ENCODE peak calls at places on chromosomes 7 and 10, in eight cellular contexts. One of them, this sample, is unnamed. For H3K4me1, the result is how much of the 10 kb centered on the place peaks cover.

GRCh38 chr7:74511360-74511759 is 57.7 kb downstream of the GTF2IRD1 start:
- DNase-seq in HCT116: no peak
- DNase-seq in Panc1: no peak
- DNase-seq in endothelial cell of umbilical vein: no peak
- DNase-seq in SK-N-SH: no peak
- DNase-seq in transverse colon: no peak
- DNase-seq in prostate gland: no peak
- DNase-seq in suprapubic skin: no peak
- DNase-seq in this sample: no peak

GRCh38 chr7:3897430-3898385 is 596.7 kb downstream of the SDK1 start:
- DNase-seq in endothelial cell of umbilical vein: peak
- DNase-seq in prostate gland: peak
- DNase-seq in suprapubic skin: no peak
- DNase-seq in Panc1: peak
- DNase-seq in transverse colon: peak
- DNase-seq in HCT116: peak
- DNase-seq in SK-N-SH: peak
- DNase-seq in this sample: no peak

GRCh38 chr7:39637400-39637799 is 14.0 kb downstream of the RALA start:
- DNase-seq in suprapubic skin: no peak
- DNase-seq in endothelial cell of umbilical vein: no peak
- DNase-seq in SK-N-SH: no peak
- DNase-seq in transverse colon: no peak
- DNase-seq in HCT116: no peak
- DNase-seq in Panc1: no peak
- DNase-seq in prostate gland: no peak
- DNase-seq in this sample: no peak

GRCh38 chr7:108200326-108200725 is 70.2 kb upstream of the LAMB4 start:
- DNase-seq in Panc1: no peak
- DNase-seq in transverse colon: no peak
- DNase-seq in HCT116: no peak
- DNase-seq in prostate gland: no peak
- DNase-seq in endothelial cell of umbilical vein: no peak
- DNase-seq in SK-N-SH: no peak
- DNase-seq in suprapubic skin: no peak
- DNase-seq in this sample: no peak

GRCh38 chr7:5590596-5591546 is 167.2 kb upstream of the TNRC18 start:
- DNase-seq in endothelial cell of umbilical vein: no peak
- DNase-seq in suprapubic skin: no peak
- DNase-seq in SK-N-SH: peak
- DNase-seq in Panc1: no peak
- DNase-seq in prostate gland: no peak
- DNase-seq in HCT116: no peak
- DNase-seq in transverse colon: no peak
- DNase-seq in this sample: no peak

GRCh38 chr10:17713758-17714157 is 38.2 kb upstream of the TMEM236 start:
- DNase-seq in SK-N-SH: no peak
- DNase-seq in endothelial cell of umbilical vein: no peak
- DNase-seq in suprapubic skin: no peak
- DNase-seq in transverse colon: no peak
- DNase-seq in Panc1: no peak
- DNase-seq in prostate gland: no peak
- DNase-seq in HCT116: no peak
- DNase-seq in this sample: no peak

GRCh38 chr7:139332960-139333359 is 8.2 kb upstream of the FMC1 start:
- DNase-seq in transverse colon: no peak
- DNase-seq in suprapubic skin: no peak
- DNase-seq in endothelial cell of umbilical vein: no peak
- DNase-seq in HCT116: no peak
- DNase-seq in Panc1: no peak
- DNase-seq in SK-N-SH: no peak
- DNase-seq in prostate gland: peak
- DNase-seq in this sample: no peak

GRCh38 chr7:91519241-91520200 is 255.3 kb downstream of the FZD1 start:
- DNase-seq in SK-N-SH: no peak
- DNase-seq in Panc1: no peak
- DNase-seq in HCT116: no peak
- DNase-seq in endothelial cell of umbilical vein: no peak
- DNase-seq in transverse colon: no peak
- DNase-seq in suprapubic skin: no peak
- DNase-seq in prostate gland: no peak
- DNase-seq in this sample: no peak

GRCh38 chr10:104337985-104338735 is at the start of gene ITPRIP:
- DNase-seq in suprapubic skin: peak
- DNase-seq in HCT116: peak
- DNase-seq in SK-N-SH: peak
- DNase-seq in endothelial cell of umbilical vein: peak
- DNase-seq in Panc1: no peak
- DNase-seq in prostate gland: peak
- DNase-seq in transverse colon: peak
- DNase-seq in this sample: peak

GRCh38 chr10:133121479-133121878 is 33.8 kb downstream of the ADGRA1 start:
- DNase-seq in Panc1: no peak
- DNase-seq in prostate gland: no peak
- DNase-seq in transverse colon: no peak
- DNase-seq in HCT116: no peak
- DNase-seq in SK-N-SH: no peak
- DNase-seq in suprapubic skin: no peak
- DNase-seq in endothelial cell of umbilical vein: no peak
- DNase-seq in this sample: no peak

GRCh38 chr7:125568799-125569198 is 639.2 kb upstream of the POT1 start:
- DNase-seq in endothelial cell of umbilical vein: no peak
- DNase-seq in Panc1: no peak
- DNase-seq in SK-N-SH: no peak
- DNase-seq in suprapubic skin: no peak
- DNase-seq in prostate gland: no peak
- DNase-seq in HCT116: no peak
- DNase-seq in transverse colon: no peak
- DNase-seq in this sample: no peak

GRCh38 chr7:1703475-1704325 is 33.6 kb downstream of the ELFN1 start:
- DNase-seq in transverse colon: no peak
- DNase-seq in HCT116: no peak
- DNase-seq in prostate gland: no peak
- DNase-seq in endothelial cell of umbilical vein: no peak
- DNase-seq in suprapubic skin: peak
- DNase-seq in SK-N-SH: peak
- DNase-seq in Panc1: no peak
- DNase-seq in this sample: no peak

DNA sequence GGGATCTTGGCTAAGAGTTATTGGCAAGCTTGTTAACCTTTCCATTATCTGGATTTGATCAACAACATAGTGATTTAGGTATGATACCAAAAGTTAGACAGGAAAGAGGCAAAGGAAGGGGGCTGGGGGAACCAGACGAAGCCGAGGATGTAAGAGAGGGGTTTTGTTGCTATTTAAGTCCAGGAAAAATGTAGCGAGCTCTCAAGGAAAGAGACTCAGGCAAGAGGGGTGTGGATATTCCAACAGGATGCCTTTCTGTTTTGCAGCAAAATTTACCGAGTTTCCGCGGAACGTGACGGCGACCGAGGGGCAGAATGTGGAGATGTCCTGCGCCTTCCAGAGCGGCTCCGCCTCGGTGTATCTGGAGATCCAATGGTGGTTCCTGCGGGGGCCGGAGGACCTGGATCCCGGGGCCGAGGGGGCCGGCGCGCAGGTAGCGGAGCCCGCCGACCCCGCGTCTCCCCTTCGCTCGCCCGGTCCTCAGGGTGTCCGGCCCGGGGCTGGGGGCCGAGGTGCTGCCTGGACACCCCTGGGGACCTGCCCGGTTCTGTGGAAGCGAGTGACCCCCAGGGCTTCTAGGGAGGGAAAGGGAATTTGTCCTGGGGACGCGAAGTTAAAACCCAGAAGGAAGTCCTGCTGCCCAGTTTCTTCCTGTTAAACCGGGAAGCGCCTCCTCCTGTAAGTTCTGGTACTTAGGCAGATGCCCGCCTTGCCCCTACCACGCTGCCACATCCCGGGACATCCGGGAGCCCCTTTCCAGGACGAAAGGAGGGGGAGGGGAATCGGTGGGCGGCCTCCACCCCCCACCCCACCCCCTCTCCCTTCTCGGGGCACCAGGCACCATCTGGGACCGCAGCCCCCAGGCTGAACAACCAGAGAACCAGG is 2.4 kb downstream of the VSTM2A start:
- DNase-seq in Panc1: no peak
- DNase-seq in prostate gland: no peak
- DNase-seq in suprapubic skin: no peak
- DNase-seq in SK-N-SH: peak
- DNase-seq in endothelial cell of umbilical vein: no peak
- DNase-seq in HCT116: no peak
- DNase-seq in transverse colon: no peak
- DNase-seq in this sample: no peak
- H3K4me3 ChIP-seq in Panc1: no peak
- H3K4me3 ChIP-seq in prostate gland: no peak
- H3K4me3 ChIP-seq in suprapubic skin: no peak
- H3K4me3 ChIP-seq in SK-N-SH: peak
- H3K4me3 ChIP-seq in endothelial cell of umbilical vein: no peak
- H3K4me3 ChIP-seq in HCT116: no peak
- H3K4me3 ChIP-seq in transverse colon: no peak
- H3K4me3 ChIP-seq in this sample: no peak

GRCh38 chr10:78511324-78512204 is 477.9 kb downstream of the RPS24 start:
- DNase-seq in endothelial cell of umbilical vein: no peak
- DNase-seq in HCT116: no peak
- DNase-seq in prostate gland: no peak
- DNase-seq in transverse colon: no peak
- DNase-seq in Panc1: no peak
- DNase-seq in SK-N-SH: no peak
- DNase-seq in suprapubic skin: peak
- DNase-seq in this sample: no peak
- TF ChIP-seq POLR2AphosphoS5 in endothelial cell of umbilical vein: no peak
- TF ChIP-seq POLR2AphosphoS5 in HCT116: no peak
- TF ChIP-seq POLR2AphosphoS5 in prostate gland: no peak
- TF ChIP-seq POLR2AphosphoS5 in transverse colon: no peak
- TF ChIP-seq POLR2AphosphoS5 in Panc1: no peak
- TF ChIP-seq POLR2AphosphoS5 in SK-N-SH: no peak
- TF ChIP-seq POLR2AphosphoS5 in suprapubic skin: no peak
- TF ChIP-seq POLR2AphosphoS5 in this sample: no peak

GRCh38 chr10:22320591-22321155 is at the start of gene BMI1:
- DNase-seq in prostate gland: peak
- DNase-seq in transverse colon: peak
- DNase-seq in Panc1: no peak
- DNase-seq in endothelial cell of umbilical vein: peak
- DNase-seq in SK-N-SH: peak
- DNase-seq in suprapubic skin: peak
- DNase-seq in HCT116: no peak
- DNase-seq in this sample: peak
- H3K4me1 ChIP-seq in prostate gland: under half
- H3K4me1 ChIP-seq in transverse colon: under half
- H3K4me1 ChIP-seq in Panc1: under half
- H3K4me1 ChIP-seq in endothelial cell of umbilical vein: under half
- H3K4me1 ChIP-seq in SK-N-SH: under half
- H3K4me1 ChIP-seq in suprapubic skin: under half
- H3K4me1 ChIP-seq in HCT116: under half
- H3K4me1 ChIP-seq in this sample: under half

GRCh38 chr10:77771450-77771849 is 133.8 kb upstream of the KCNMA1 start:
- DNase-seq in HCT116: no peak
- DNase-seq in Panc1: no peak
- DNase-seq in SK-N-SH: no peak
- DNase-seq in suprapubic skin: no peak
- DNase-seq in prostate gland: no peak
- DNase-seq in endothelial cell of umbilical vein: no peak
- DNase-seq in transverse colon: no peak
- DNase-seq in this sample: no peak

GRCh38 chr10:77776487-77776886 is 138.9 kb upstream of the KCNMA1 start:
- DNase-seq in SK-N-SH: no peak
- DNase-seq in prostate gland: no peak
- DNase-seq in endothelial cell of umbilical vein: no peak
- DNase-seq in transverse colon: no peak
- DNase-seq in suprapubic skin: no peak
- DNase-seq in Panc1: no peak
- DNase-seq in HCT116: no peak
- DNase-seq in this sample: no peak

GRCh38 chr10:77774940-77775391 is 137.4 kb upstream of the KCNMA1 start:
- DNase-seq in suprapubic skin: no peak
- DNase-seq in SK-N-SH: no peak
- DNase-seq in Panc1: no peak
- DNase-seq in transverse colon: no peak
- DNase-seq in HCT116: no peak
- DNase-seq in endothelial cell of umbilical vein: no peak
- DNase-seq in prostate gland: no peak
- DNase-seq in this sample: no peak

GRCh38 chr10:77771851-77772250 is 134.2 kb upstream of the KCNMA1 start:
- DNase-seq in endothelial cell of umbilical vein: no peak
- DNase-seq in suprapubic skin: no peak
- DNase-seq in prostate gland: no peak
- DNase-seq in Panc1: no peak
- DNase-seq in SK-N-SH: no peak
- DNase-seq in HCT116: no peak
- DNase-seq in transverse colon: no peak
- DNase-seq in this sample: no peak

DNA sequence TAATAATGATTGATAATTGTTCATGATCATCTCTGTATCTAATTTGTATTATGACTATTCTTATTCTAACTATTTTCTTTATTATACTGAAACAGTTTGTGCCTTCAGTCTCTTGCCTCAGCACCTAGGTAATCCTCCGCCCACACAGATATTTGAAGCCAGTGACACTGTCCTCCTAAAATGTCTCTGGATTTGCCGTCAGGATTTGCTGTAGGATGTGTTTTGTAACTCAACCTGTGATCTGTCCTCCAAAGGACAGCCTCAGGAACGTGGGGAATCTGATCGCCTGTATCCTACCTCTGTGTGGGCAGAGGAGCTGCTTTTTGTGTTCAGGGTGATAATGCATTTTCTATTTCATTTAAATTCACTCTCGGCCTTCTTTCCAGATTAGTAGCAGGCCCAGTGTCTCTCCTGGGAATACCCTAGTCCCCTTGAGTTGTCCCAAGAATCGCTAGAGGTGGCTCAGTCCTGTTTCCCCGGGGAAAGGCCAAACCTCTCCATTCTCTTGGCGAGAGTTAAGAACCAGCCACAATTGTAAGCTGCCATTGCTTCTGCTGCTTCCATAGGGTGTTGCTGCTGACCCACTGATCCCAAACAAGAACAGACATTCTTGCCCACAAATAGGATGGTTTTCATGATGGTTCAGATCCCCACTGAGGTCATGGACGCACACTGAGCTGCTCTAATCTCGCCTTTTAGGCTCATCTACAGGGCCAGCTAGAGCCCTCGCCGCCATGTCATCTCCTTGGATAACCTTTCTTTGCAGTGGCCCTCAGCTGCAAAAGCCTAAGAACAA is 136.2 kb upstream of the KCNMA1 start:
- DNase-seq in endothelial cell of umbilical vein: no peak
- DNase-seq in suprapubic skin: no peak
- DNase-seq in Panc1: no peak
- DNase-seq in SK-N-SH: no peak
- DNase-seq in transverse colon: no peak
- DNase-seq in prostate gland: no peak
- DNase-seq in HCT116: no peak
- DNase-seq in this sample: no peak
- H3K4me3 ChIP-seq in endothelial cell of umbilical vein: no peak
- H3K4me3 ChIP-seq in suprapubic skin: no peak
- H3K4me3 ChIP-seq in Panc1: no peak
- H3K4me3 ChIP-seq in SK-N-SH: no peak
- H3K4me3 ChIP-seq in transverse colon: no peak
- H3K4me3 ChIP-seq in prostate gland: no peak
- H3K4me3 ChIP-seq in HCT116: no peak
- H3K4me3 ChIP-seq in this sample: no peak

GRCh38 chr10:71727429-71728217 is 8.0 kb upstream of the C10orf105 start:
- DNase-seq in prostate gland: peak
- DNase-seq in transverse colon: peak
- DNase-seq in suprapubic skin: peak
- DNase-seq in endothelial cell of umbilical vein: no peak
- DNase-seq in SK-N-SH: peak
- DNase-seq in HCT116: no peak
- DNase-seq in Panc1: no peak
- DNase-seq in this sample: peak
- TF ChIP-seq POLR2AphosphoS5 in prostate gland: peak
- TF ChIP-seq POLR2AphosphoS5 in transverse colon: peak
- TF ChIP-seq POLR2AphosphoS5 in suprapubic skin: no peak
- TF ChIP-seq POLR2AphosphoS5 in endothelial cell of umbilical vein: no peak
- TF ChIP-seq POLR2AphosphoS5 in SK-N-SH: no peak
- TF ChIP-seq POLR2AphosphoS5 in HCT116: no peak
- TF ChIP-seq POLR2AphosphoS5 in Panc1: no peak
- TF ChIP-seq POLR2AphosphoS5 in this sample: no peak

GRCh38 chr7:47624660-47625059 is 42.7 kb upstream of the TNS3 start:
- DNase-seq in SK-N-SH: no peak
- DNase-seq in HCT116: no peak
- DNase-seq in endothelial cell of umbilical vein: no peak
- DNase-seq in transverse colon: no peak
- DNase-seq in suprapubic skin: no peak
- DNase-seq in Panc1: no peak
- DNase-seq in prostate gland: no peak
- DNase-seq in this sample: no peak
- H3K4me1 ChIP-seq in SK-N-SH: under half
- H3K4me1 ChIP-seq in HCT116: under half
- H3K4me1 ChIP-seq in endothelial cell of umbilical vein: under half
- H3K4me1 ChIP-seq in transverse colon: under half
- H3K4me1 ChIP-seq in suprapubic skin: under half
- H3K4me1 ChIP-seq in Panc1: half or more
- H3K4me1 ChIP-seq in prostate gland: under half
- H3K4me1 ChIP-seq in this sample: under half